ENCODE peak calls at places on chromosomes 12 and 14, in five cellular contexts. E, B, Y, N and T are unnamed samples.

GRCh38 chr12:64884164-64884542 is 59.7 kb downstream of the TBC1D30 start:
- DNase-seq in B (no peak), E (no peak), N (no peak), Y (no peak), T (no peak)

GRCh38 chr12:91094036-91094660 is 17.1 kb downstream of the LUM start:
- DNase-seq in B (no peak), N (no peak), E (no peak), Y (no peak), T (no peak)

GRCh38 chr12:103503546-103504480 is 8.0 kb upstream of the C12orf42 start:
- DNase-seq in Y (no peak), B (peak), N (peak), E (no peak), T (peak)

GRCh38 chr12:63899396-63899795 is 54.9 kb downstream of the SRGAP1 start:
- DNase-seq in B (no peak), N (no peak), E (no peak), Y (no peak), T (peak)

GRCh38 chr12:2853626-2854025 is 3.2 kb downstream of the TEX52 start:
- DNase-seq in B (peak), E (peak), N (peak), Y (peak), T (peak)

GRCh38 chr12:82359115-82359478 is 768 bp downstream of the METTL25 start:
- DNase-seq in Y (no peak), B (no peak), N (no peak), E (no peak), T (peak)

GRCh38 chr12:29796823-29797263 is 13.1 kb upstream of the TMTC1 start:
- DNase-seq in Y (no peak), B (no peak), N (no peak), E (no peak), T (no peak)

GRCh38 chr12:115407723-115408122 is 723.7 kb upstream of the TBX3 start:
- DNase-seq in B (no peak), E (no peak), Y (no peak), N (no peak), T (no peak)

GRCh38 chr12:124390442-124391116 is 95.7 kb downstream of the RFLNA start:
- DNase-seq in E (peak), B (no peak), Y (no peak), N (no peak), T (no peak)

GRCh38 chr12:98297557-98297956 is 217.8 kb upstream of the TMPO start:
- DNase-seq in Y (no peak), E (no peak), B (no peak), N (no peak), T (no peak)

GRCh38 chr12:11885261-11886038 is 185.3 kb upstream of the BCL2L14 start:
- DNase-seq in Y (no peak), N (no peak), B (peak), E (no peak), T (peak)

GRCh38 chr12:56154818-56155217 is 2.4 kb downstream of the MYL6B start:
- DNase-seq in E (no peak), B (no peak), Y (no peak), N (no peak), T (no peak)

GRCh38 chr12:92036771-92037453 is 108.7 kb downstream of the BTG1 start:
- DNase-seq in N (no peak), B (no peak), Y (no peak), E (no peak), T (peak)

GRCh38 chr12:112353389-112353788 is 28.8 kb downstream of the HECTD4 start:
- DNase-seq in B (no peak), E (no peak), Y (no peak), N (no peak), T (no peak)

GRCh38 chr14:85359505-85359904 is 170.4 kb upstream of the FLRT2 start:
- DNase-seq in Y (no peak), N (no peak), E (no peak), B (no peak), T (no peak)

GRCh38 chr12:63876980-63877379 is 32.5 kb downstream of the SRGAP1 start:
- DNase-seq in B (no peak), N (no peak), E (no peak), Y (no peak), T (no peak)

GRCh38 chr12:12901158-12901791 is 9.9 kb downstream of the GPRC5A start:
- DNase-seq in E (no peak), Y (no peak), N (no peak), B (peak), T (no peak)

GRCh38 chr12:47741340-47741703 is 16.0 kb upstream of the ENDOU start:
- DNase-seq in Y (no peak), B (no peak), N (peak), E (peak), T (peak)

GRCh38 chr14:36365766-36366165 is 45.3 kb upstream of the MBIP start:
- DNase-seq in N (no peak), Y (peak), B (no peak), E (no peak), T (no peak)

GRCh38 chr14:59630281-59630963 is 53.8 kb upstream of the CCDC175 start:
- DNase-seq in Y (no peak), E (no peak), B (no peak), N (no peak), T (no peak)

GRCh38 chr12:51382173-51382572 is 9.0 kb downstream of the GALNT6 start:
- DNase-seq in B (no peak), N (no peak), E (no peak), Y (no peak), T (no peak)

GRCh38 chr14:89417111-89417468 is at the start of gene FOXN3:
- DNase-seq in E (peak), N (peak), B (peak), Y (peak), T (peak)

GRCh38 chr14:101731187-101732080 is 30.1 kb upstream of the PPP2R5C start:
- DNase-seq in B (peak), N (peak), Y (no peak), E (peak), T (peak)

GRCh38 chr12:116406529-116406928 is 129.0 kb upstream of the MED13L start:
- DNase-seq in E (peak), Y (peak), N (no peak), B (peak), T (peak)

GRCh38 chr12:178715-179109 is 35.2 kb downstream of the SLC6A12 start:
- DNase-seq in E (no peak), B (no peak), N (no peak), Y (no peak), T (no peak)

GRCh38 chr12:57380300-57380699 is 50.5 kb downstream of the R3HDM2 start:
- DNase-seq in Y (no peak), B (no peak), N (no peak), E (no peak), T (no peak)

GRCh38 chr12:34393086-34393820 is 371.0 kb downstream of the ALG10 start:
- DNase-seq in N (no peak), E (no peak), Y (no peak), B (no peak), T (no peak)

GRCh38 chr12:10941916-10942607 is 3.0 kb upstream of the TAS2R14 start:
- DNase-seq in N (no peak), Y (no peak), E (no peak), B (peak), T (no peak)

GRCh38 chr12:41917827-41918445 is 226.7 kb downstream of the GXYLT1 start:
- DNase-seq in E (no peak), B (no peak), N (no peak), Y (peak), T (no peak)

GRCh38 chr12:4005851-4006400 is 132.7 kb upstream of the PARP11 start:
- DNase-seq in Y (no peak), E (no peak), N (no peak), B (no peak), T (no peak)

GRCh38 chr12:124730455-124730932 is 133.2 kb downstream of the SCARB1 start:
- DNase-seq in B (peak), E (peak), N (no peak), Y (no peak), T (peak)

GRCh38 chr12:52203126-52203921 is 11.5 kb upstream of the KRT80 start:
- DNase-seq in Y (no peak), E (peak), B (peak), N (no peak), T (peak)

GRCh38 chr14:81164167-81164774 is 56.5 kb downstream of the GTF2A1 start:
- DNase-seq in E (peak), B (peak), N (peak), Y (peak), T (peak)

GRCh38 chr12:66065623-66066022 is 64.9 kb downstream of the LLPH start:
- DNase-seq in E (no peak), B (no peak), N (no peak), Y (no peak), T (no peak)